ENCODE peak calls at places on chromosomes 5 and 9, in six cellular contexts. M, L, Q, J, Y and R are unnamed samples. For H3K4me1, the result is how much of the 10 kb centered on the place peaks cover.

GRCh38 chr5:19928556-19929421 is 59.2 kb downstream of the CDH18 start:
- DNase-seq in M (no peak), L (no peak), Q (no peak), J (peak), Y (no peak), R (no peak)

GRCh38 chr9:95429096-95429495 is 87.7 kb downstream of the PTCH1 start:
- DNase-seq in M (no peak), L (no peak), Q (no peak), J (peak), Y (no peak), R (no peak)

GRCh38 chr9:107597743-107598217 is 108.2 kb upstream of the KLF4 start:
- DNase-seq in M (no peak), L (peak), Q (no peak), J (no peak), Y (no peak), R (no peak)

GRCh38 chr9:20786807-20787206 is 102.7 kb downstream of the FOCAD start:
- DNase-seq in M (no peak), L (no peak), Q (no peak), J (no peak), Y (no peak), R (no peak)

GRCh38 chr5:176446884-176447537 is 1.2 kb upstream of the FAF2 start:
- DNase-seq in M (peak), L (peak), Q (peak), J (no peak), Y (no peak), R (peak)

GRCh38 chr9:6414291-6414690 is 1.3 kb downstream of the UHRF2 start:
- DNase-seq in M (no peak), L (no peak), Q (no peak), J (peak), Y (no peak), R (no peak)

GRCh38 chr9:638152-638551 is 203.3 kb upstream of the DMRT1 start:
- DNase-seq in M (no peak), L (no peak), Q (no peak), J (no peak), Y (no peak), R (no peak)

GRCh38 chr5:90802695-90803317 is 244.2 kb downstream of the ADGRV1 start:
- DNase-seq in M (no peak), L (peak), Q (no peak), J (peak), Y (no peak), R (no peak)

GRCh38 chr9:26462751-26463150 is 429.9 kb downstream of the CAAP1 start:
- DNase-seq in M (no peak), L (no peak), Q (no peak), J (no peak), Y (no peak), R (no peak)

GRCh38 chr9:83280790-83281189 is 217.8 kb upstream of the RASEF start:
- DNase-seq in M (no peak), L (no peak), Q (no peak), J (no peak), Y (no peak), R (no peak)

GRCh38 chr9:118992813-118993747 is 376.2 kb downstream of the BRINP1 start:
- DNase-seq in M (no peak), L (no peak), Q (no peak), J (no peak), Y (no peak), R (no peak)

GRCh38 chr5:1255081-1255561 is 29.9 kb downstream of the SLC6A18 start:
- DNase-seq in M (no peak), L (no peak), Q (no peak), J (no peak), Y (no peak), R (peak)

GRCh38 chr5:73311291-73312110 is 137.1 kb downstream of the FOXD1 start:
- DNase-seq in M (no peak), L (no peak), Q (peak), J (peak), Y (peak), R (no peak)

GRCh38 chr5:5486122-5486521 is 63.6 kb downstream of the ICE1 start:
- DNase-seq in M (no peak), L (no peak), Q (no peak), J (no peak), Y (no peak), R (no peak)

GRCh38 chr9:35226685-35227084 is 64.9 kb downstream of the UNC13B start:
- DNase-seq in M (no peak), L (no peak), Q (no peak), J (no peak), Y (no peak), R (no peak)

GRCh38 chr5:16862777-16863176 is 73.3 kb downstream of the MYO10 start:
- DNase-seq in M (no peak), L (no peak), Q (no peak), J (no peak), Y (no peak), R (no peak)

GRCh38 chr5:633521-633955 is 21.4 kb downstream of the CEP72 start:
- DNase-seq in M (no peak), L (no peak), Q (no peak), J (peak), Y (no peak), R (no peak)

GRCh38 chr5:78731884-78732283 is 83.3 kb upstream of the LHFPL2 start:
- DNase-seq in M (no peak), L (no peak), Q (no peak), J (peak), Y (no peak), R (no peak)

GRCh38 chr9:132794730-132795380 is 83.2 kb downstream of the AK8 start:
- DNase-seq in M (no peak), L (peak), Q (no peak), J (no peak), Y (no peak), R (no peak)

GRCh38 chr5:133119233-133119711 is 67.5 kb downstream of the HSPA4 start:
- DNase-seq in M (no peak), L (no peak), Q (no peak), J (no peak), Y (no peak), R (no peak)

GRCh38 chr5:123705741-123706140 is 193.8 kb downstream of the CSNK1G3 start:
- DNase-seq in M (no peak), L (no peak), Q (no peak), J (peak), Y (no peak), R (no peak)

GRCh38 chr5:10393491-10393890 is 40.0 kb downstream of the MARCHF6 start:
- DNase-seq in M (no peak), L (no peak), Q (no peak), J (peak), Y (no peak), R (no peak)

GRCh38 chr5:12023614-12024241 is 119.5 kb upstream of the CTNND2 start:
- DNase-seq in M (no peak), L (no peak), Q (no peak), J (peak), Y (no peak), R (no peak)

GRCh38 chr5:151076616-151077015 is 4.2 kb downstream of the TNIP1 start:
- DNase-seq in M (no peak), L (no peak), Q (no peak), J (no peak), Y (no peak), R (no peak)
- H3K4me1 ChIP-seq in M (under half), L (under half), Q (under half), J (under half), Y (under half), R (under half)

GRCh38 chr5:74634611-74635286 is 5.8 kb downstream of the ENC1 start:
- DNase-seq in M (no peak), L (no peak), Q (no peak), J (no peak), Y (no peak), R (no peak)

GRCh38 chr5:74636149-74636548 is 4.4 kb downstream of the ENC1 start:
- DNase-seq in M (no peak), L (no peak), Q (no peak), J (no peak), Y (no peak), R (no peak)

GRCh38 chr5:74631088-74631960 is 9.2 kb downstream of the ENC1 start:
- DNase-seq in M (no peak), L (no peak), Q (no peak), J (peak), Y (no peak), R (peak)

GRCh38 chr5:74632947-74633356 is 7.6 kb downstream of the ENC1 start:
- DNase-seq in M (no peak), L (no peak), Q (no peak), J (peak), Y (no peak), R (no peak)

GRCh38 chr5:74633710-74634109 is 6.8 kb downstream of the ENC1 start:
- DNase-seq in M (no peak), L (no peak), Q (no peak), J (no peak), Y (no peak), R (no peak)
- H3K4me1 ChIP-seq in M (under half), L (under half), Q (under half), J (under half), Y (under half), R (under half)

GRCh38 chr9:38017149-38017884 is 51.7 kb downstream of the SHB start:
- DNase-seq in M (no peak), L (no peak), Q (peak), J (peak), Y (peak), R (no peak)
- H3K4me1 ChIP-seq in M (under half), L (under half), Q (under half), J (under half), Y (under half), R (under half)

GRCh38 chr9:129996161-129996849 is 46.7 kb downstream of the FNBP1 start:
- DNase-seq in M (no peak), L (no peak), Q (no peak), J (no peak), Y (peak), R (no peak)
- H3K4me1 ChIP-seq in M (under half), L (under half), Q (under half), J (under half), Y (under half), R (half or more)

DNA sequence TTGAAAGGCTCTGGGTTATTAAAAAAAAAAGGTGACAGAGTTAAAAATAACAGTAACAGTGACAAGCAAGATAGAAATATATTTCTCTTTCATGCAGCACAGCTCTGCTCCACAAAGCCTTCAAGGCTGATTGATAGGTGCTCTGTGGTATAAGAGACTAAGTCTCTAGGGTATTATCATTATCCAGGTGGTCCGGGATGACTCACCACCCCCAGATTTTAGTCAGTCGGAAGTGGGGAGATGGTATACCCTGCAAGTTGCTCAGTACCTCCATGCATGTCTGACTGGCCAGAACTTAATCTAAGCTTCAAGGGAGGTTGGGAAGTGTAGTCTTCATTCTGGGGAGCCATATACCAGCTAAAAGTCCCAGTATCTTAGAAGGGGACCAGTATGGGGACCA is 76.1 kb downstream of the SLC1A3 start:
- DNase-seq in M (no peak), L (no peak), Q (no peak), J (no peak), Y (no peak), R (no peak)
- H3K4me1 ChIP-seq in M (under half), L (under half), Q (under half), J (under half), Y (under half), R (under half)

GRCh38 chr9:87195306-87195705 is 248.0 kb upstream of the GAS1 start:
- DNase-seq in M (no peak), L (no peak), Q (no peak), J (peak), Y (no peak), R (no peak)

GRCh38 chr9:87197349-87198130 is 250.2 kb upstream of the GAS1 start:
- DNase-seq in M (no peak), L (no peak), Q (peak), J (no peak), Y (no peak), R (no peak)

GRCh38 chr9:87194471-87194870 is 247.2 kb upstream of the GAS1 start:
- DNase-seq in M (no peak), L (no peak), Q (no peak), J (peak), Y (no peak), R (no peak)

GRCh38 chr9:87193151-87193550 is 245.8 kb upstream of the GAS1 start:
- DNase-seq in M (no peak), L (no peak), Q (no peak), J (peak), Y (no peak), R (no peak)

GRCh38 chr9:87193925-87194380 is 246.6 kb upstream of the GAS1 start:
- DNase-seq in M (no peak), L (no peak), Q (peak), J (peak), Y (peak), R (no peak)
- H3K4me1 ChIP-seq in M (under half), L (under half), Q (under half), J (under half), Y (under half), R (under half)

GRCh38 chr5:56663523-56663922 is 151.8 kb upstream of the MAP3K1 start:
- DNase-seq in M (no peak), L (no peak), Q (no peak), J (no peak), Y (no peak), R (no peak)

GRCh38 chr5:56662891-56663290 is 152.5 kb upstream of the MAP3K1 start:
- DNase-seq in M (no peak), L (no peak), Q (no peak), J (no peak), Y (no peak), R (no peak)

GRCh38 chr5:56656816-56657740 is 158.3 kb upstream of the MAP3K1 start:
- DNase-seq in M (no peak), L (no peak), Q (no peak), J (peak), Y (no peak), R (no peak)

GRCh38 chr5:56659991-56660390 is 155.4 kb upstream of the MAP3K1 start:
- DNase-seq in M (no peak), L (no peak), Q (no peak), J (no peak), Y (no peak), R (no peak)

GRCh38 chr5:56658972-56659371 is 156.4 kb upstream of the MAP3K1 start:
- DNase-seq in M (no peak), L (no peak), Q (no peak), J (no peak), Y (no peak), R (no peak)
- H3K4me1 ChIP-seq in M (under half), L (under half), Q (under half), J (under half), Y (under half), R (under half)

GRCh38 chr5:107368593-107368992 is 302.1 kb downstream of the EFNA5 start:
- DNase-seq in M (no peak), L (no peak), Q (no peak), J (no peak), Y (no peak), R (no peak)
- H3K4me1 ChIP-seq in M (under half), L (under half), Q (under half), J (under half), Y (under half), R (under half)

GRCh38 chr9:99029083-99029482 is 75.8 kb upstream of the TGFBR1 start:
- DNase-seq in M (no peak), L (no peak), Q (no peak), J (no peak), Y (no peak), R (no peak)
- H3K4me1 ChIP-seq in M (under half), L (under half), Q (under half), J (under half), Y (under half), R (under half)

GRCh38 chr9:109817846-109818472 is 38.0 kb downstream of the PALM2AKAP2 start:
- DNase-seq in M (peak), L (peak), Q (peak), J (peak), Y (peak), R (peak)

GRCh38 chr9:109815366-109815947 is 35.5 kb downstream of the PALM2AKAP2 start:
- DNase-seq in M (no peak), L (no peak), Q (no peak), J (peak), Y (no peak), R (no peak)

GRCh38 chr9:109816490-109816889 is 36.5 kb downstream of the PALM2AKAP2 start:
- DNase-seq in M (no peak), L (no peak), Q (no peak), J (peak), Y (peak), R (no peak)

GRCh38 chr9:109813829-109814228 is 33.8 kb downstream of the PALM2AKAP2 start:
- DNase-seq in M (no peak), L (no peak), Q (no peak), J (no peak), Y (no peak), R (no peak)

GRCh38 chr9:109817146-109817845 is 37.3 kb downstream of the PALM2AKAP2 start:
- DNase-seq in M (no peak), L (no peak), Q (no peak), J (peak), Y (no peak), R (no peak)
- H3K4me1 ChIP-seq in M (under half), L (under half), Q (under half), J (under half), Y (under half), R (under half)